ENCODE peak calls at places on chromosomes 4 and X, in eight cellular contexts. One of them, this sample, is unnamed.

GRCh38 chr4:158724647-158725046 is 1.5 kb upstream of the PPID start:
- DNase-seq in NB4: no peak
- DNase-seq in K562: no peak
- DNase-seq in lower leg skin: no peak
- DNase-seq in sigmoid colon: no peak
- DNase-seq in body of pancreas: no peak
- DNase-seq in heart left ventricle: no peak
- DNase-seq in ovary: no peak
- DNase-seq in this sample: no peak

GRCh38 chr4:37892641-37893040 is 1.8 kb downstream of the TBC1D1 start:
- DNase-seq in NB4: peak
- DNase-seq in K562: no peak
- DNase-seq in lower leg skin: no peak
- DNase-seq in sigmoid colon: no peak
- DNase-seq in body of pancreas: peak
- DNase-seq in heart left ventricle: no peak
- DNase-seq in ovary: no peak
- DNase-seq in this sample: no peak

GRCh38 chr4:6674500-6675149 is 19.1 kb upstream of the S100P start:
- DNase-seq in NB4: peak
- DNase-seq in K562: peak
- DNase-seq in lower leg skin: no peak
- DNase-seq in sigmoid colon: no peak
- DNase-seq in body of pancreas: peak
- DNase-seq in heart left ventricle: no peak
- DNase-seq in ovary: no peak
- DNase-seq in this sample: no peak

GRCh38 chrX:3006500-3006899 is at the start of gene ARSH:
- DNase-seq in NB4: peak
- DNase-seq in K562: no peak
- DNase-seq in lower leg skin: no peak
- DNase-seq in sigmoid colon: no peak
- DNase-seq in body of pancreas: no peak
- DNase-seq in heart left ventricle: no peak
- DNase-seq in ovary: no peak
- DNase-seq in this sample: no peak

GRCh38 chrX:68490644-68491043 is 8.2 kb upstream of the YIPF6 start:
- DNase-seq in NB4: peak
- DNase-seq in K562: peak
- DNase-seq in lower leg skin: no peak
- DNase-seq in sigmoid colon: no peak
- DNase-seq in body of pancreas: peak
- DNase-seq in heart left ventricle: no peak
- DNase-seq in ovary: no peak
- DNase-seq in this sample: no peak

GRCh38 chrX:17374619-17375360 is at the start of gene NHS:
- DNase-seq in NB4: no peak
- DNase-seq in K562: peak
- DNase-seq in lower leg skin: peak
- DNase-seq in sigmoid colon: peak
- DNase-seq in body of pancreas: peak
- DNase-seq in heart left ventricle: peak
- DNase-seq in ovary: peak
- DNase-seq in this sample: peak

GRCh38 chrX:25721564-25721963 is 416.6 kb upstream of the MAGEB18 start:
- DNase-seq in NB4: peak
- DNase-seq in K562: peak
- DNase-seq in lower leg skin: no peak
- DNase-seq in sigmoid colon: no peak
- DNase-seq in body of pancreas: no peak
- DNase-seq in heart left ventricle: no peak
- DNase-seq in ovary: no peak
- DNase-seq in this sample: no peak

GRCh38 chr4:137909910-137910309 is 332.2 kb downstream of the SLC7A11 start:
- DNase-seq in NB4: no peak
- DNase-seq in K562: peak
- DNase-seq in lower leg skin: no peak
- DNase-seq in sigmoid colon: no peak
- DNase-seq in body of pancreas: peak
- DNase-seq in heart left ventricle: no peak
- DNase-seq in ovary: no peak
- DNase-seq in this sample: no peak

GRCh38 chr4:7041851-7042696 is 1.1 kb upstream of the TADA2B start:
- DNase-seq in NB4: peak
- DNase-seq in K562: peak
- DNase-seq in lower leg skin: peak
- DNase-seq in sigmoid colon: peak
- DNase-seq in body of pancreas: peak
- DNase-seq in heart left ventricle: peak
- DNase-seq in ovary: peak
- DNase-seq in this sample: peak

GRCh38 chrX:118973389-118974087 is 880 bp upstream of the LONRF3 start:
- DNase-seq in NB4: peak
- DNase-seq in K562: no peak
- DNase-seq in lower leg skin: no peak
- DNase-seq in sigmoid colon: peak
- DNase-seq in body of pancreas: peak
- DNase-seq in heart left ventricle: peak
- DNase-seq in ovary: peak
- DNase-seq in this sample: peak

GRCh38 chr4:80185787-80186548 is 11.3 kb upstream of the PRDM8 start:
- DNase-seq in NB4: no peak
- DNase-seq in K562: no peak
- DNase-seq in lower leg skin: no peak
- DNase-seq in sigmoid colon: peak
- DNase-seq in body of pancreas: no peak
- DNase-seq in heart left ventricle: no peak
- DNase-seq in ovary: peak
- DNase-seq in this sample: no peak

GRCh38 chr4:608236-608635 is 17.1 kb upstream of the PDE6B start:
- DNase-seq in NB4: no peak
- DNase-seq in K562: no peak
- DNase-seq in lower leg skin: no peak
- DNase-seq in sigmoid colon: no peak
- DNase-seq in body of pancreas: no peak
- DNase-seq in heart left ventricle: no peak
- DNase-seq in ovary: no peak
- DNase-seq in this sample: no peak

GRCh38 chr4:142953171-142953570 is 107.1 kb upstream of the INPP4B start:
- DNase-seq in NB4: no peak
- DNase-seq in K562: no peak
- DNase-seq in lower leg skin: no peak
- DNase-seq in sigmoid colon: no peak
- DNase-seq in body of pancreas: no peak
- DNase-seq in heart left ventricle: no peak
- DNase-seq in ovary: no peak
- DNase-seq in this sample: no peak

GRCh38 chrX:31165241-31166035 is 93.6 kb upstream of the FTHL17 start:
- DNase-seq in NB4: no peak
- DNase-seq in K562: no peak
- DNase-seq in lower leg skin: no peak
- DNase-seq in sigmoid colon: no peak
- DNase-seq in body of pancreas: no peak
- DNase-seq in heart left ventricle: no peak
- DNase-seq in ovary: no peak
- DNase-seq in this sample: no peak

GRCh38 chrX:86210772-86211171 is 62.5 kb downstream of the DACH2 start:
- DNase-seq in NB4: no peak
- DNase-seq in K562: no peak
- DNase-seq in lower leg skin: no peak
- DNase-seq in sigmoid colon: no peak
- DNase-seq in body of pancreas: no peak
- DNase-seq in heart left ventricle: no peak
- DNase-seq in ovary: no peak
- DNase-seq in this sample: no peak

GRCh38 chrX:46653482-46653881 is 79.9 kb downstream of the CHST7 start:
- DNase-seq in NB4: peak
- DNase-seq in K562: peak
- DNase-seq in lower leg skin: no peak
- DNase-seq in sigmoid colon: no peak
- DNase-seq in body of pancreas: no peak
- DNase-seq in heart left ventricle: no peak
- DNase-seq in ovary: no peak
- DNase-seq in this sample: no peak

GRCh38 chrX:39385022-39385421 is 583.8 kb downstream of the MID1IP1 start:
- DNase-seq in NB4: no peak
- DNase-seq in K562: no peak
- DNase-seq in lower leg skin: no peak
- DNase-seq in sigmoid colon: no peak
- DNase-seq in body of pancreas: no peak
- DNase-seq in heart left ventricle: no peak
- DNase-seq in ovary: no peak
- DNase-seq in this sample: no peak

DNA sequence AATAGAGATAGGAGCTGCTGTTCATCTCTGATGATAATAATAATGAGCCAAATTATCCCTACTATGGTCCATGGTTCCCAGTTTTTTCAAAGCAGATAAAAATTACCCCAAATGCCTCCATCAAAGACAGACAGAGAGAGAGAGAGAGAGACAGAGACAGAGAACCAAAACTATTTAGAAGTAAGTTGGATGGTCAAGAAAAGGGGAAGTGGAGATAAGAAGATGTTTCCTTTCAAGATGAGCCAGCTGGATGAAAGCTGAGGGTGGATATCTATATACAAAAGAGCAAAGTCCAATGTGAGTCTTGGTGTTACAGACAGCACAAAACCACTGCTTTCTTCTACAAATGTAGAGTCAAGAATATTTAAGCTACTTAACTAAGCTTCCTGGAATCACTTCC is 173.9 kb downstream of the GRIA3 start:
- DNase-seq in NB4: no peak
- DNase-seq in K562: no peak
- DNase-seq in lower leg skin: no peak
- DNase-seq in sigmoid colon: no peak
- DNase-seq in body of pancreas: no peak
- DNase-seq in heart left ventricle: no peak
- DNase-seq in ovary: no peak
- DNase-seq in this sample: no peak
- H3K4me3 ChIP-seq in NB4: no peak
- H3K4me3 ChIP-seq in K562: no peak
- H3K4me3 ChIP-seq in lower leg skin: no peak
- H3K4me3 ChIP-seq in sigmoid colon: no peak
- H3K4me3 ChIP-seq in body of pancreas: no peak
- H3K4me3 ChIP-seq in heart left ventricle: no peak
- H3K4me3 ChIP-seq in ovary: no peak
- H3K4me3 ChIP-seq in this sample: no peak

DNA sequence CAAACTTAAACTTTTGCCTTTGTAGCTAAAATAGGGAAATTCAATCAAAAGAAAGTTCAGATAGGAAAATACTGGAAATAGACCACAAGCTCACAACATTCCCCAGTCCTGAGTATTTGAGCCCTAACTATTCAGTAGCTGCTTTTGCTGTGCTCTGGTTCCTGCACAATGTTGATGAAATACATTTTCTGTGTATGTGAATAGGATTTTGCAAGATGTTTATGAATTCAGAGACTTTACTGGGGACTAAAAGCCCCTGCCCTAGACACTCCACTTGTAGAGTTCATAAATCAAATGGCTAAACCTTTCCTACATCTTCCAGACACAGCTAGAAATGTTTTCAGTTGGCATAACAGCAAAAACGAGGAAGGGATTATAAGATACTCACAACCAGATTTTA is 105.9 kb downstream of the FBXO8 start:
- DNase-seq in NB4: no peak
- DNase-seq in K562: no peak
- DNase-seq in lower leg skin: no peak
- DNase-seq in sigmoid colon: no peak
- DNase-seq in body of pancreas: no peak
- DNase-seq in heart left ventricle: no peak
- DNase-seq in ovary: no peak
- DNase-seq in this sample: no peak
- TF ChIP-seq POLR2A in NB4: no peak
- TF ChIP-seq POLR2A in K562: no peak
- TF ChIP-seq POLR2A in lower leg skin: no peak
- TF ChIP-seq POLR2A in sigmoid colon: no peak
- TF ChIP-seq POLR2A in body of pancreas: no peak
- TF ChIP-seq POLR2A in heart left ventricle: no peak
- TF ChIP-seq POLR2A in ovary: no peak
- TF ChIP-seq POLR2A in this sample: no peak

GRCh38 chrX:102696303-102696702 is 15.9 kb upstream of the GPRASP2 start:
- DNase-seq in NB4: no peak
- DNase-seq in K562: no peak
- DNase-seq in lower leg skin: no peak
- DNase-seq in sigmoid colon: no peak
- DNase-seq in body of pancreas: no peak
- DNase-seq in heart left ventricle: no peak
- DNase-seq in ovary: no peak
- DNase-seq in this sample: no peak
- H3K4me3 ChIP-seq in NB4: no peak
- H3K4me3 ChIP-seq in K562: no peak
- H3K4me3 ChIP-seq in lower leg skin: no peak
- H3K4me3 ChIP-seq in sigmoid colon: no peak
- H3K4me3 ChIP-seq in body of pancreas: no peak
- H3K4me3 ChIP-seq in heart left ventricle: no peak
- H3K4me3 ChIP-seq in ovary: no peak
- H3K4me3 ChIP-seq in this sample: no peak

GRCh38 chr4:48069026-48069425 is 52.5 kb downstream of the NIPAL1 start:
- DNase-seq in NB4: no peak
- DNase-seq in K562: no peak
- DNase-seq in lower leg skin: no peak
- DNase-seq in sigmoid colon: no peak
- DNase-seq in body of pancreas: no peak
- DNase-seq in heart left ventricle: no peak
- DNase-seq in ovary: no peak
- DNase-seq in this sample: no peak
- TF ChIP-seq POLR2A in NB4: no peak
- TF ChIP-seq POLR2A in K562: no peak
- TF ChIP-seq POLR2A in lower leg skin: no peak
- TF ChIP-seq POLR2A in sigmoid colon: no peak
- TF ChIP-seq POLR2A in body of pancreas: no peak
- TF ChIP-seq POLR2A in heart left ventricle: no peak
- TF ChIP-seq POLR2A in ovary: no peak
- TF ChIP-seq POLR2A in this sample: no peak